ENCODE peak calls at places on chromosomes 3 and 15, in nine cellular contexts. One of them, this sample, is unnamed.

GRCh38 chr15:44662478-44663409 is 718 bp downstream of the SPG11 start:
- DNase-seq in skeletal muscle cell: no peak
- DNase-seq in AG04449: no peak
- DNase-seq in EL: peak; percentile 72
- DNase-seq in stimulated activated CD8-positive, alpha-beta memory T cell treated with anti-CD3 and anti-CD28 coated beads, Interleukin-15, amount 100 ng/mL, for 24 hours: peak; percentile 43
- DNase-seq in amygdala: no peak
- DNase-seq in activated T-helper 9 cell treated with anti-CD3 and anti-CD28 coated beads, Interleukin-2, amount 50 U/mL, for 16 hours: peak; percentile 75
- DNase-seq in right cardiac atrium: peak; percentile 87
- DNase-seq in sciatic nerve: peak; percentile 74
- DNase-seq in this sample: peak; percentile 61

GRCh38 chr3:180295811-180296210 is 259.1 kb upstream of the PEX5L start:
- DNase-seq in skeletal muscle cell: no peak
- DNase-seq in AG04449: no peak
- DNase-seq in EL: no peak
- DNase-seq in stimulated activated CD8-positive, alpha-beta memory T cell treated with anti-CD3 and anti-CD28 coated beads, Interleukin-15, amount 100 ng/mL, for 24 hours: no peak
- DNase-seq in amygdala: no peak
- DNase-seq in activated T-helper 9 cell treated with anti-CD3 and anti-CD28 coated beads, Interleukin-2, amount 50 U/mL, for 16 hours: no peak
- DNase-seq in right cardiac atrium: no peak
- DNase-seq in sciatic nerve: no peak
- DNase-seq in this sample: no peak

GRCh38 chr3:146165370-146165769 is 4.4 kb upstream of the PLOD2 start:
- DNase-seq in skeletal muscle cell: peak; percentile 62
- DNase-seq in AG04449: no peak
- DNase-seq in EL: peak; percentile 92
- DNase-seq in stimulated activated CD8-positive, alpha-beta memory T cell treated with anti-CD3 and anti-CD28 coated beads, Interleukin-15, amount 100 ng/mL, for 24 hours: no peak
- DNase-seq in amygdala: no peak
- DNase-seq in activated T-helper 9 cell treated with anti-CD3 and anti-CD28 coated beads, Interleukin-2, amount 50 U/mL, for 16 hours: no peak
- DNase-seq in right cardiac atrium: no peak
- DNase-seq in sciatic nerve: no peak
- DNase-seq in this sample: peak; percentile 90

GRCh38 chr15:70507772-70508351 is 255.5 kb downstream of the UACA start:
- DNase-seq in skeletal muscle cell: no peak
- DNase-seq in AG04449: no peak
- DNase-seq in EL: peak; percentile 49
- DNase-seq in stimulated activated CD8-positive, alpha-beta memory T cell treated with anti-CD3 and anti-CD28 coated beads, Interleukin-15, amount 100 ng/mL, for 24 hours: no peak
- DNase-seq in amygdala: no peak
- DNase-seq in activated T-helper 9 cell treated with anti-CD3 and anti-CD28 coated beads, Interleukin-2, amount 50 U/mL, for 16 hours: no peak
- DNase-seq in right cardiac atrium: no peak
- DNase-seq in sciatic nerve: no peak
- DNase-seq in this sample: peak; percentile 57

GRCh38 chr15:35330921-35331320 is 215.0 kb downstream of the DPH6 start:
- DNase-seq in skeletal muscle cell: no peak
- DNase-seq in AG04449: no peak
- DNase-seq in EL: no peak
- DNase-seq in stimulated activated CD8-positive, alpha-beta memory T cell treated with anti-CD3 and anti-CD28 coated beads, Interleukin-15, amount 100 ng/mL, for 24 hours: no peak
- DNase-seq in amygdala: no peak
- DNase-seq in activated T-helper 9 cell treated with anti-CD3 and anti-CD28 coated beads, Interleukin-2, amount 50 U/mL, for 16 hours: no peak
- DNase-seq in right cardiac atrium: no peak
- DNase-seq in sciatic nerve: no peak
- DNase-seq in this sample: no peak

GRCh38 chr3:1019157-1019556 is 73.7 kb upstream of the CNTN6 start:
- DNase-seq in skeletal muscle cell: no peak
- DNase-seq in AG04449: no peak
- DNase-seq in EL: no peak
- DNase-seq in stimulated activated CD8-positive, alpha-beta memory T cell treated with anti-CD3 and anti-CD28 coated beads, Interleukin-15, amount 100 ng/mL, for 24 hours: no peak
- DNase-seq in amygdala: no peak
- DNase-seq in activated T-helper 9 cell treated with anti-CD3 and anti-CD28 coated beads, Interleukin-2, amount 50 U/mL, for 16 hours: no peak
- DNase-seq in right cardiac atrium: peak; percentile 40
- DNase-seq in sciatic nerve: no peak
- DNase-seq in this sample: no peak

GRCh38 chr15:67135494-67135893 is 70.1 kb downstream of the SMAD3 start:
- DNase-seq in skeletal muscle cell: no peak
- DNase-seq in AG04449: no peak
- DNase-seq in EL: peak; percentile 45
- DNase-seq in stimulated activated CD8-positive, alpha-beta memory T cell treated with anti-CD3 and anti-CD28 coated beads, Interleukin-15, amount 100 ng/mL, for 24 hours: no peak
- DNase-seq in amygdala: no peak
- DNase-seq in activated T-helper 9 cell treated with anti-CD3 and anti-CD28 coated beads, Interleukin-2, amount 50 U/mL, for 16 hours: no peak
- DNase-seq in right cardiac atrium: no peak
- DNase-seq in sciatic nerve: no peak
- DNase-seq in this sample: no peak

GRCh38 chr15:84600331-84600686 is 500 bp upstream of the ZSCAN2 start:
- DNase-seq in skeletal muscle cell: peak; percentile 54
- DNase-seq in AG04449: no peak
- DNase-seq in EL: peak; percentile 85
- DNase-seq in stimulated activated CD8-positive, alpha-beta memory T cell treated with anti-CD3 and anti-CD28 coated beads, Interleukin-15, amount 100 ng/mL, for 24 hours: no peak
- DNase-seq in amygdala: peak; percentile 29
- DNase-seq in activated T-helper 9 cell treated with anti-CD3 and anti-CD28 coated beads, Interleukin-2, amount 50 U/mL, for 16 hours: peak; percentile 19
- DNase-seq in right cardiac atrium: peak; percentile 95
- DNase-seq in sciatic nerve: peak; percentile 85
- DNase-seq in this sample: peak; percentile 85

GRCh38 chr3:121592856-121593702 is at the start of gene FBXO40:
- DNase-seq in skeletal muscle cell: no peak
- DNase-seq in AG04449: no peak
- DNase-seq in EL: no peak
- DNase-seq in stimulated activated CD8-positive, alpha-beta memory T cell treated with anti-CD3 and anti-CD28 coated beads, Interleukin-15, amount 100 ng/mL, for 24 hours: no peak
- DNase-seq in amygdala: no peak
- DNase-seq in activated T-helper 9 cell treated with anti-CD3 and anti-CD28 coated beads, Interleukin-2, amount 50 U/mL, for 16 hours: no peak
- DNase-seq in right cardiac atrium: peak; percentile 59
- DNase-seq in sciatic nerve: no peak
- DNase-seq in this sample: no peak

This sample was measured in fibroblast of mammary gland.